ENCODE peak calls at places on chromosomes 2 and 18, in four cellular contexts. U, Y, S and B are unnamed samples.

GRCh38 chr2:692349-692748 is 15.1 kb upstream of the TMEM18 start:
- DNase-seq in U (no peak), S (no peak), Y (no peak), B (no peak)

GRCh38 chr2:23312996-23313606 is 71.9 kb upstream of the KLHL29 start:
- DNase-seq in U (no peak), Y (no peak), S (no peak), B (no peak)

GRCh38 chr2:54208364-54209240 is 47.4 kb downstream of the TSPYL6 start:
- DNase-seq in S (no peak), U (peak; percentile 40), Y (peak; percentile 45), B (no peak)

GRCh38 chr2:100568989-100569388 is 6.2 kb downstream of the PDCL3 start:
- DNase-seq in Y (no peak), U (no peak), S (no peak), B (no peak)

GRCh38 chr2:217653240-217653639 is 349.6 kb downstream of the TNS1 start:
- DNase-seq in U (peak; percentile 88), Y (peak; percentile 95), S (peak; percentile 81), B (peak; percentile 66)

GRCh38 chr2:226585130-226585561 is 214.5 kb downstream of the IRS1 start:
- DNase-seq in U (no peak), S (no peak), Y (no peak), B (no peak)

GRCh38 chr2:134466141-134466540 is 212.3 kb downstream of the MGAT5 start:
- DNase-seq in S (no peak), U (no peak), Y (no peak), B (no peak)

GRCh38 chr2:200050921-200051620 is 95.7 kb downstream of the MAIP1 start:
- DNase-seq in Y (no peak), S (no peak), U (no peak), B (no peak)

GRCh38 chr2:121297217-121297830 is 12.3 kb upstream of the TFCP2L1 start:
- DNase-seq in U (no peak), Y (peak; percentile 61), S (peak; percentile 21), B (no peak)

GRCh38 chr2:618591-618990 is 58.6 kb downstream of the TMEM18 start:
- DNase-seq in U (no peak), S (no peak), Y (no peak), B (no peak)

GRCh38 chr2:82795446-82795845 is 1663.6 kb downstream of the SUCLG1 start:
- DNase-seq in S (peak; percentile 21), U (no peak), Y (peak; percentile 19), B (no peak)

GRCh38 chr2:169923977-169924376 is 96.7 kb downstream of the UBR3 start:
- DNase-seq in S (no peak), Y (no peak), U (no peak), B (no peak)

GRCh38 chr2:240250985-240251847 is 110.8 kb upstream of the OTOS start:
- DNase-seq in U (peak; percentile 91), Y (peak; percentile 91), S (peak; percentile 76), B (peak; percentile 32)

GRCh38 chr18:532023-532422 is 31.5 kb upstream of the COLEC12 start:
- DNase-seq in U (no peak), S (no peak), Y (no peak), B (no peak)

GRCh38 chr2:120245520-120245835 is 7.2 kb upstream of the RALB start:
- DNase-seq in Y (no peak), U (no peak), S (no peak), B (no peak)

GRCh38 chr2:233460726-233461431 is 105.7 kb downstream of the USP40 start:
- DNase-seq in Y (no peak), U (no peak), S (no peak), B (no peak)

GRCh38 chr2:26356771-26357170 is 10.2 kb upstream of the ADGRF3 start:
- DNase-seq in Y (no peak), U (no peak), S (no peak), B (no peak)

GRCh38 chr18:21255211-21255610 is 13.2 kb downstream of the GREB1L start:
- DNase-seq in Y (no peak), S (no peak), U (no peak), B (no peak)

GRCh38 chr2:240637116-240637900 is 12.0 kb downstream of the GPR35 start:
- DNase-seq in U (no peak), S (no peak), Y (no peak), B (no peak)

GRCh38 chr18:26301681-26302080 is 75.4 kb downstream of the TAF4B start:
- DNase-seq in S (no peak), Y (no peak), U (no peak), B (no peak)

GRCh38 chr2:236088368-236089057 is 79.7 kb downstream of the GBX2 start:
- DNase-seq in U (no peak), Y (peak; percentile 23), S (no peak), B (no peak)

GRCh38 chr2:156356006-156356764 is 23.7 kb upstream of the NR4A2 start:
- DNase-seq in U (no peak), Y (peak; percentile 64), S (no peak), B (no peak)

GRCh38 chr2:14633031-14633430 is 514 bp downstream of the LRATD1 start:
- DNase-seq in U (no peak), Y (no peak), S (no peak), B (no peak)

GRCh38 chr2:222859786-222860726 is 780 bp upstream of the ACSL3 start:
- DNase-seq in S (no peak), Y (no peak), U (peak; percentile 68), B (peak; percentile 40)

GRCh38 chr2:8720741-8721140 is 38.9 kb downstream of the ID2 start:
- DNase-seq in S (no peak), U (no peak), Y (no peak), B (no peak)

GRCh38 chr2:64141711-64142405 is 2.4 kb downstream of the PELI1 start:
- DNase-seq in S (no peak), Y (no peak), U (no peak), B (no peak)

GRCh38 chr2:44804406-44805235 is 136.9 kb upstream of the SIX3 start:
- DNase-seq in Y (no peak), U (no peak), S (no peak), B (no peak)

GRCh38 chr2:199366406-199366805 is 91.3 kb downstream of the SATB2 start:
- DNase-seq in S (no peak), Y (no peak), U (no peak), B (no peak)

GRCh38 chr2:32363588-32363987 is 6.8 kb downstream of the BIRC6 start:
- DNase-seq in S (no peak), Y (no peak), U (no peak), B (no peak)

GRCh38 chr2:149653831-149654445 is 66.4 kb upstream of the MMADHC start:
- DNase-seq in U (no peak), Y (no peak), S (no peak), B (no peak)